ENCODE peak calls at places on chromosome 16, in seven cellular contexts. T, W, N, J, M, A and B are unnamed samples.

GRCh38 chr16:49281843-49282642 is 405 bp upstream of the CBLN1 start:
- DNase-seq in M (peak), N (peak), W (peak), T (peak), J (peak), A (peak), B (peak)

GRCh38 chr16:19291459-19291858 is 5.9 kb downstream of the CLEC19A start:
- DNase-seq in M (no peak), T (peak), J (no peak), N (peak), W (peak), A (peak), B (peak)

GRCh38 chr16:188674-189073 is 8.4 kb downstream of the HBQ1 start:
- DNase-seq in W (no peak), T (peak), J (no peak), M (no peak), A (no peak), N (no peak), B (no peak)

GRCh38 chr16:81450783-81451491 is 6.3 kb downstream of the CMIP start:
- DNase-seq in N (no peak), A (no peak), M (no peak), J (no peak), W (no peak), T (no peak), B (no peak)

GRCh38 chr16:17350212-17350611 is 120.5 kb downstream of the XYLT1 start:
- DNase-seq in T (no peak), J (peak), M (no peak), N (no peak), A (peak), W (no peak), B (no peak)

GRCh38 chr16:85687651-85688471 is 893 bp downstream of the GINS2 start:
- DNase-seq in A (no peak), T (no peak), W (no peak), M (no peak), J (no peak), N (no peak), B (no peak)

GRCh38 chr16:27246439-27246838 is 22.1 kb downstream of the NSMCE1 start:
- DNase-seq in T (no peak), A (no peak), J (no peak), W (peak), M (no peak), N (no peak), B (no peak)

GRCh38 chr16:83715217-83715920 is 92.4 kb upstream of the HSBP1 start:
- DNase-seq in A (no peak), N (no peak), M (no peak), J (no peak), W (no peak), T (no peak), B (no peak)

GRCh38 chr16:67441289-67441753 is 10.4 kb downstream of the HSD11B2 start:
- DNase-seq in T (no peak), M (no peak), A (no peak), J (no peak), N (no peak), W (no peak), B (no peak)

GRCh38 chr16:47037396-47037745 is 63.9 kb upstream of the DNAJA2 start:
- DNase-seq in M (no peak), A (peak), N (no peak), W (peak), J (no peak), T (no peak), B (no peak)

GRCh38 chr16:71846443-71846842 is 667 bp downstream of the ATXN1L start:
- DNase-seq in A (no peak), N (peak), M (no peak), J (no peak), W (no peak), T (peak), B (no peak)

GRCh38 chr16:64580558-64580957 is 541.3 kb downstream of the CDH11 start:
- DNase-seq in T (no peak), N (no peak), W (peak), A (no peak), J (no peak), M (peak), B (no peak)
- H3K4me2 ChIP-seq in T (no peak), N (no peak), W (no peak), A (no peak), J (no peak), M (no peak), B (no peak)

GRCh38 chr16:16093625-16094332 is 129.5 kb downstream of the ABCC6 start:
- DNase-seq in W (no peak), J (no peak), A (no peak), M (no peak), T (no peak), N (no peak), B (no peak)

GRCh38 chr16:16090238-16090637 is 133.1 kb downstream of the ABCC6 start:
- DNase-seq in W (no peak), N (no peak), A (no peak), J (no peak), T (no peak), M (no peak), B (no peak)

GRCh38 chr16:16096161-16096857 is 127.0 kb downstream of the ABCC6 start:
- DNase-seq in N (peak), T (peak), J (peak), M (no peak), W (no peak), A (peak), B (no peak)

GRCh38 chr16:16095646-16096045 is 127.6 kb downstream of the ABCC6 start:
- DNase-seq in W (no peak), J (peak), N (no peak), T (no peak), M (no peak), A (no peak), B (no peak)

GRCh38 chr16:16092925-16093624 is 130.2 kb downstream of the ABCC6 start:
- DNase-seq in W (no peak), N (no peak), A (no peak), J (peak), T (no peak), M (no peak), B (no peak)
- H3K23ac ChIP-seq in W (no peak), N (no peak), A (no peak), J (no peak), T (no peak), M (no peak), B (no peak)

GRCh38 chr16:65667013-65667578 is 545.2 kb upstream of the CDH11 start:
- DNase-seq in M (no peak), J (peak), T (peak), W (peak), A (no peak), N (peak), B (no peak)
- H3K4me2 ChIP-seq in M (no peak), J (no peak), T (no peak), W (no peak), A (no peak), N (no peak), B (no peak)

GRCh38 chr16:12054396-12054795 is 77.9 kb downstream of the SNX29 start:
- DNase-seq in M (no peak), A (no peak), T (no peak), W (no peak), N (no peak), J (no peak), B (no peak)
- H3K23ac ChIP-seq in M (no peak), A (no peak), T (no peak), W (no peak), N (no peak), J (no peak), B (no peak)

GRCh38 chr16:12229759-12230594 is 253.4 kb downstream of the SNX29 start:
- DNase-seq in A (peak), M (no peak), J (peak), W (no peak), T (no peak), N (peak), B (no peak)
- H3K4me2 ChIP-seq in A (no peak), M (no peak), J (peak), W (no peak), T (no peak), N (no peak), B (no peak)

DNA sequence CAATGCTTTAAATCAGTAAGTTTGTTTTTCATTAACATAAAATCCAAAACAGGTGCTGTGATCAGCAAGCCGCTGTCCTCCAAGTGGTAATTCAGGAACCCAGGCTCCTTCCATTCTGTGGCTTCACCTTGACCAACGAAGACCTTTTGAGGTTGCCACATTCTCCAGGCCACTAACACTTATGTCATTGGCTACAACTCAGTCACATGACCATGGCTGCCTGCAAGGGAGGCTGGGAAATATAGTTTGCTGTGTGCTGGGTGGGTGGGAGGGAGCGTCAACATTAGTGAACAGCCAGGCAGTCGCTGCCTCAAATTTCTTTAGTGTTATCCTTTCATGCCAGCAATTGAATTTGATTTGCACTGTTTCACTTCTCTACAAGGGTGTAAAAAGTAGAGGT is 549.2 kb downstream of the MAF start:
- DNase-seq in A (no peak), J (no peak), W (no peak), N (no peak), M (no peak), T (no peak), B (no peak)
- H3K23ac ChIP-seq in A (no peak), J (no peak), W (no peak), N (no peak), M (no peak), T (no peak), B (no peak)